ENCODE peak calls at places on chromosome 18, in seven cellular contexts. One of them, this sample, is unnamed.

GRCh38 chr18:697771-698170 is 14.7 kb downstream of the ENOSF1 start:
- DNase-seq in GM04504: no peak
- DNase-seq in EL: no peak
- DNase-seq in EH: no peak
- DNase-seq in stimulated activated CD8-positive, alpha-beta memory T cell treated with anti-CD3 and anti-CD28 coated beads, Interleukin-7, amount 100 ng/mL, for 4 hours: no peak
- DNase-seq in T-helper 1 cell: no peak
- DNase-seq in stimulated activated CD4-positive, alpha-beta T cell treated with anti-CD3 and anti-CD28 coated beads, Interleukin-4, amount 100 ng/mL, for 4 hours: no peak
- DNase-seq in this sample: no peak

GRCh38 chr18:45467307-45467706 is 148.0 kb upstream of the SLC14A2 start:
- DNase-seq in GM04504: no peak
- DNase-seq in EL: no peak
- DNase-seq in EH: no peak
- DNase-seq in stimulated activated CD8-positive, alpha-beta memory T cell treated with anti-CD3 and anti-CD28 coated beads, Interleukin-7, amount 100 ng/mL, for 4 hours: no peak
- DNase-seq in T-helper 1 cell: no peak
- DNase-seq in stimulated activated CD4-positive, alpha-beta T cell treated with anti-CD3 and anti-CD28 coated beads, Interleukin-4, amount 100 ng/mL, for 4 hours: no peak
- DNase-seq in this sample: no peak

GRCh38 chr18:5417342-5417741 is 121.8 kb upstream of the ZBTB14 start:
- DNase-seq in GM04504: no peak
- DNase-seq in EL: no peak
- DNase-seq in EH: no peak
- DNase-seq in stimulated activated CD8-positive, alpha-beta memory T cell treated with anti-CD3 and anti-CD28 coated beads, Interleukin-7, amount 100 ng/mL, for 4 hours: no peak
- DNase-seq in T-helper 1 cell: no peak
- DNase-seq in stimulated activated CD4-positive, alpha-beta T cell treated with anti-CD3 and anti-CD28 coated beads, Interleukin-4, amount 100 ng/mL, for 4 hours: no peak
- DNase-seq in this sample: no peak

GRCh38 chr18:28045176-28045810 is 131.6 kb downstream of the CDH2 start:
- DNase-seq in GM04504: no peak
- DNase-seq in EL: peak; percentile 43
- DNase-seq in EH: peak; percentile 70
- DNase-seq in stimulated activated CD8-positive, alpha-beta memory T cell treated with anti-CD3 and anti-CD28 coated beads, Interleukin-7, amount 100 ng/mL, for 4 hours: no peak
- DNase-seq in T-helper 1 cell: no peak
- DNase-seq in stimulated activated CD4-positive, alpha-beta T cell treated with anti-CD3 and anti-CD28 coated beads, Interleukin-4, amount 100 ng/mL, for 4 hours: no peak
- DNase-seq in this sample: no peak

GRCh38 chr18:23920054-23920453 is 94.5 kb upstream of the TTC39C start:
- DNase-seq in GM04504: no peak
- DNase-seq in EL: no peak
- DNase-seq in EH: peak; percentile 16
- DNase-seq in stimulated activated CD8-positive, alpha-beta memory T cell treated with anti-CD3 and anti-CD28 coated beads, Interleukin-7, amount 100 ng/mL, for 4 hours: no peak
- DNase-seq in T-helper 1 cell: no peak
- DNase-seq in stimulated activated CD4-positive, alpha-beta T cell treated with anti-CD3 and anti-CD28 coated beads, Interleukin-4, amount 100 ng/mL, for 4 hours: no peak
- DNase-seq in this sample: no peak

GRCh38 chr18:55380574-55380973 is 207.4 kb downstream of the TCF4 start:
- DNase-seq in GM04504: no peak
- DNase-seq in EL: peak; percentile 53
- DNase-seq in EH: peak; percentile 64
- DNase-seq in stimulated activated CD8-positive, alpha-beta memory T cell treated with anti-CD3 and anti-CD28 coated beads, Interleukin-7, amount 100 ng/mL, for 4 hours: no peak
- DNase-seq in T-helper 1 cell: no peak
- DNase-seq in stimulated activated CD4-positive, alpha-beta T cell treated with anti-CD3 and anti-CD28 coated beads, Interleukin-4, amount 100 ng/mL, for 4 hours: no peak
- DNase-seq in this sample: no peak

GRCh38 chr18:48222118-48222517 is 187.1 kb downstream of the ZBTB7C start:
- DNase-seq in GM04504: no peak
- DNase-seq in EL: no peak
- DNase-seq in EH: peak; percentile 11
- DNase-seq in stimulated activated CD8-positive, alpha-beta memory T cell treated with anti-CD3 and anti-CD28 coated beads, Interleukin-7, amount 100 ng/mL, for 4 hours: no peak
- DNase-seq in T-helper 1 cell: peak; percentile 70
- DNase-seq in stimulated activated CD4-positive, alpha-beta T cell treated with anti-CD3 and anti-CD28 coated beads, Interleukin-4, amount 100 ng/mL, for 4 hours: no peak
- DNase-seq in this sample: no peak

GRCh38 chr18:74360852-74361640 is 45.4 kb downstream of the C18orf63 start:
- DNase-seq in GM04504: no peak
- DNase-seq in EL: no peak
- DNase-seq in EH: no peak
- DNase-seq in stimulated activated CD8-positive, alpha-beta memory T cell treated with anti-CD3 and anti-CD28 coated beads, Interleukin-7, amount 100 ng/mL, for 4 hours: no peak
- DNase-seq in T-helper 1 cell: no peak
- DNase-seq in stimulated activated CD4-positive, alpha-beta T cell treated with anti-CD3 and anti-CD28 coated beads, Interleukin-4, amount 100 ng/mL, for 4 hours: no peak
- DNase-seq in this sample: no peak

GRCh38 chr18:35322486-35323258 is 21.5 kb downstream of the ZNF24 start:
- DNase-seq in GM04504: no peak
- DNase-seq in EL: no peak
- DNase-seq in EH: peak; percentile 30
- DNase-seq in stimulated activated CD8-positive, alpha-beta memory T cell treated with anti-CD3 and anti-CD28 coated beads, Interleukin-7, amount 100 ng/mL, for 4 hours: no peak
- DNase-seq in T-helper 1 cell: no peak
- DNase-seq in stimulated activated CD4-positive, alpha-beta T cell treated with anti-CD3 and anti-CD28 coated beads, Interleukin-4, amount 100 ng/mL, for 4 hours: no peak
- DNase-seq in this sample: no peak

GRCh38 chr18:58898427-58898826 is 33.8 kb downstream of the ZNF532 start:
- DNase-seq in GM04504: no peak
- DNase-seq in EL: no peak
- DNase-seq in EH: no peak
- DNase-seq in stimulated activated CD8-positive, alpha-beta memory T cell treated with anti-CD3 and anti-CD28 coated beads, Interleukin-7, amount 100 ng/mL, for 4 hours: no peak
- DNase-seq in T-helper 1 cell: no peak
- DNase-seq in stimulated activated CD4-positive, alpha-beta T cell treated with anti-CD3 and anti-CD28 coated beads, Interleukin-4, amount 100 ng/mL, for 4 hours: no peak
- DNase-seq in this sample: no peak

GRCh38 chr18:51383711-51384110 is 186.2 kb upstream of the MEX3C start:
- DNase-seq in GM04504: no peak
- DNase-seq in EL: no peak
- DNase-seq in EH: no peak
- DNase-seq in stimulated activated CD8-positive, alpha-beta memory T cell treated with anti-CD3 and anti-CD28 coated beads, Interleukin-7, amount 100 ng/mL, for 4 hours: no peak
- DNase-seq in T-helper 1 cell: no peak
- DNase-seq in stimulated activated CD4-positive, alpha-beta T cell treated with anti-CD3 and anti-CD28 coated beads, Interleukin-4, amount 100 ng/mL, for 4 hours: no peak
- DNase-seq in this sample: no peak

GRCh38 chr18:23727707-23728493 is 38.6 kb downstream of the LAMA3 start:
- DNase-seq in GM04504: no peak
- DNase-seq in EL: no peak
- DNase-seq in EH: no peak
- DNase-seq in stimulated activated CD8-positive, alpha-beta memory T cell treated with anti-CD3 and anti-CD28 coated beads, Interleukin-7, amount 100 ng/mL, for 4 hours: no peak
- DNase-seq in T-helper 1 cell: no peak
- DNase-seq in stimulated activated CD4-positive, alpha-beta T cell treated with anti-CD3 and anti-CD28 coated beads, Interleukin-4, amount 100 ng/mL, for 4 hours: no peak
- DNase-seq in this sample: no peak

GRCh38 chr18:25181581-25181980 is 170.4 kb downstream of the ZNF521 start:
- DNase-seq in GM04504: no peak
- DNase-seq in EL: no peak
- DNase-seq in EH: no peak
- DNase-seq in stimulated activated CD8-positive, alpha-beta memory T cell treated with anti-CD3 and anti-CD28 coated beads, Interleukin-7, amount 100 ng/mL, for 4 hours: no peak
- DNase-seq in T-helper 1 cell: no peak
- DNase-seq in stimulated activated CD4-positive, alpha-beta T cell treated with anti-CD3 and anti-CD28 coated beads, Interleukin-4, amount 100 ng/mL, for 4 hours: no peak
- DNase-seq in this sample: no peak

GRCh38 chr18:63452273-63452672 is 24.5 kb upstream of the SERPINB5 start:
- DNase-seq in GM04504: no peak
- DNase-seq in EL: no peak
- DNase-seq in EH: peak; percentile 46
- DNase-seq in stimulated activated CD8-positive, alpha-beta memory T cell treated with anti-CD3 and anti-CD28 coated beads, Interleukin-7, amount 100 ng/mL, for 4 hours: no peak
- DNase-seq in T-helper 1 cell: no peak
- DNase-seq in stimulated activated CD4-positive, alpha-beta T cell treated with anti-CD3 and anti-CD28 coated beads, Interleukin-4, amount 100 ng/mL, for 4 hours: no peak
- DNase-seq in this sample: no peak

GRCh38 chr18:80229766-80230745 is 17.3 kb downstream of the PARD6G start:
- DNase-seq in GM04504: no peak
- DNase-seq in EL: no peak
- DNase-seq in EH: no peak
- DNase-seq in stimulated activated CD8-positive, alpha-beta memory T cell treated with anti-CD3 and anti-CD28 coated beads, Interleukin-7, amount 100 ng/mL, for 4 hours: no peak
- DNase-seq in T-helper 1 cell: no peak
- DNase-seq in stimulated activated CD4-positive, alpha-beta T cell treated with anti-CD3 and anti-CD28 coated beads, Interleukin-4, amount 100 ng/mL, for 4 hours: no peak
- DNase-seq in this sample: no peak

GRCh38 chr18:52536039-52536438 is 196.0 kb downstream of the DCC start:
- DNase-seq in GM04504: no peak
- DNase-seq in EL: no peak
- DNase-seq in EH: no peak
- DNase-seq in stimulated activated CD8-positive, alpha-beta memory T cell treated with anti-CD3 and anti-CD28 coated beads, Interleukin-7, amount 100 ng/mL, for 4 hours: no peak
- DNase-seq in T-helper 1 cell: no peak
- DNase-seq in stimulated activated CD4-positive, alpha-beta T cell treated with anti-CD3 and anti-CD28 coated beads, Interleukin-4, amount 100 ng/mL, for 4 hours: no peak
- DNase-seq in this sample: no peak

GRCh38 chr18:60684843-60685513 is 312.4 kb upstream of the MC4R start:
- DNase-seq in GM04504: no peak
- DNase-seq in EL: peak; percentile 10
- DNase-seq in EH: peak; percentile 9
- DNase-seq in stimulated activated CD8-positive, alpha-beta memory T cell treated with anti-CD3 and anti-CD28 coated beads, Interleukin-7, amount 100 ng/mL, for 4 hours: no peak
- DNase-seq in T-helper 1 cell: no peak
- DNase-seq in stimulated activated CD4-positive, alpha-beta T cell treated with anti-CD3 and anti-CD28 coated beads, Interleukin-4, amount 100 ng/mL, for 4 hours: no peak
- DNase-seq in this sample: no peak

GRCh38 chr18:56305583-56305982 is 332.8 kb downstream of the TXNL1 start:
- DNase-seq in GM04504: no peak
- DNase-seq in EL: no peak
- DNase-seq in EH: peak; percentile 47
- DNase-seq in stimulated activated CD8-positive, alpha-beta memory T cell treated with anti-CD3 and anti-CD28 coated beads, Interleukin-7, amount 100 ng/mL, for 4 hours: no peak
- DNase-seq in T-helper 1 cell: no peak
- DNase-seq in stimulated activated CD4-positive, alpha-beta T cell treated with anti-CD3 and anti-CD28 coated beads, Interleukin-4, amount 100 ng/mL, for 4 hours: no peak
- DNase-seq in this sample: no peak

GRCh38 chr18:55579471-55579870 is 8.5 kb downstream of the TCF4 start:
- DNase-seq in GM04504: no peak
- DNase-seq in EL: no peak
- DNase-seq in EH: peak; percentile 35
- DNase-seq in stimulated activated CD8-positive, alpha-beta memory T cell treated with anti-CD3 and anti-CD28 coated beads, Interleukin-7, amount 100 ng/mL, for 4 hours: no peak
- DNase-seq in T-helper 1 cell: no peak
- DNase-seq in stimulated activated CD4-positive, alpha-beta T cell treated with anti-CD3 and anti-CD28 coated beads, Interleukin-4, amount 100 ng/mL, for 4 hours: no peak
- DNase-seq in this sample: no peak

GRCh38 chr18:49630246-49630699 is 68.4 kb downstream of the LIPG start:
- DNase-seq in GM04504: no peak
- DNase-seq in EL: no peak
- DNase-seq in EH: no peak
- DNase-seq in stimulated activated CD8-positive, alpha-beta memory T cell treated with anti-CD3 and anti-CD28 coated beads, Interleukin-7, amount 100 ng/mL, for 4 hours: no peak
- DNase-seq in T-helper 1 cell: no peak
- DNase-seq in stimulated activated CD4-positive, alpha-beta T cell treated with anti-CD3 and anti-CD28 coated beads, Interleukin-4, amount 100 ng/mL, for 4 hours: no peak
- DNase-seq in this sample: no peak

GRCh38 chr18:58481321-58482180 is 147.3 kb downstream of the ALPK2 start:
- DNase-seq in GM04504: no peak
- DNase-seq in EL: no peak
- DNase-seq in EH: no peak
- DNase-seq in stimulated activated CD8-positive, alpha-beta memory T cell treated with anti-CD3 and anti-CD28 coated beads, Interleukin-7, amount 100 ng/mL, for 4 hours: no peak
- DNase-seq in T-helper 1 cell: no peak
- DNase-seq in stimulated activated CD4-positive, alpha-beta T cell treated with anti-CD3 and anti-CD28 coated beads, Interleukin-4, amount 100 ng/mL, for 4 hours: no peak
- DNase-seq in this sample: no peak

GRCh38 chr18:37674570-37674969 is 109.0 kb upstream of the CELF4 start:
- DNase-seq in GM04504: no peak
- DNase-seq in EL: no peak
- DNase-seq in EH: no peak
- DNase-seq in stimulated activated CD8-positive, alpha-beta memory T cell treated with anti-CD3 and anti-CD28 coated beads, Interleukin-7, amount 100 ng/mL, for 4 hours: no peak
- DNase-seq in T-helper 1 cell: no peak
- DNase-seq in stimulated activated CD4-positive, alpha-beta T cell treated with anti-CD3 and anti-CD28 coated beads, Interleukin-4, amount 100 ng/mL, for 4 hours: no peak
- DNase-seq in this sample: no peak

GRCh38 chr18:78924301-78925192 is 55.1 kb upstream of the SALL3 start:
- DNase-seq in GM04504: no peak
- DNase-seq in EL: no peak
- DNase-seq in EH: no peak
- DNase-seq in stimulated activated CD8-positive, alpha-beta memory T cell treated with anti-CD3 and anti-CD28 coated beads, Interleukin-7, amount 100 ng/mL, for 4 hours: no peak
- DNase-seq in T-helper 1 cell: no peak
- DNase-seq in stimulated activated CD4-positive, alpha-beta T cell treated with anti-CD3 and anti-CD28 coated beads, Interleukin-4, amount 100 ng/mL, for 4 hours: no peak
- DNase-seq in this sample: no peak

GRCh38 chr18:49621851-49622351 is 60.0 kb downstream of the LIPG start:
- DNase-seq in GM04504: no peak
- DNase-seq in EL: no peak
- DNase-seq in EH: no peak
- DNase-seq in stimulated activated CD8-positive, alpha-beta memory T cell treated with anti-CD3 and anti-CD28 coated beads, Interleukin-7, amount 100 ng/mL, for 4 hours: no peak
- DNase-seq in T-helper 1 cell: no peak
- DNase-seq in stimulated activated CD4-positive, alpha-beta T cell treated with anti-CD3 and anti-CD28 coated beads, Interleukin-4, amount 100 ng/mL, for 4 hours: no peak
- DNase-seq in this sample: no peak

GRCh38 chr18:66993492-66993891 is 389.6 kb upstream of the CDH19 start:
- DNase-seq in GM04504: no peak
- DNase-seq in EL: no peak
- DNase-seq in EH: no peak
- DNase-seq in stimulated activated CD8-positive, alpha-beta memory T cell treated with anti-CD3 and anti-CD28 coated beads, Interleukin-7, amount 100 ng/mL, for 4 hours: no peak
- DNase-seq in T-helper 1 cell: no peak
- DNase-seq in stimulated activated CD4-positive, alpha-beta T cell treated with anti-CD3 and anti-CD28 coated beads, Interleukin-4, amount 100 ng/mL, for 4 hours: no peak
- DNase-seq in this sample: no peak

GRCh38 chr18:10926565-10927194 is 222.7 kb downstream of the PIEZO2 start:
- DNase-seq in GM04504: no peak
- DNase-seq in EL: peak; percentile 82
- DNase-seq in EH: peak; percentile 59
- DNase-seq in stimulated activated CD8-positive, alpha-beta memory T cell treated with anti-CD3 and anti-CD28 coated beads, Interleukin-7, amount 100 ng/mL, for 4 hours: no peak
- DNase-seq in T-helper 1 cell: no peak
- DNase-seq in stimulated activated CD4-positive, alpha-beta T cell treated with anti-CD3 and anti-CD28 coated beads, Interleukin-4, amount 100 ng/mL, for 4 hours: no peak
- DNase-seq in this sample: peak; percentile 43

GRCh38 chr18:51066273-51066672 is 36.3 kb downstream of the SMAD4 start:
- DNase-seq in GM04504: no peak
- DNase-seq in EL: peak; percentile 77
- DNase-seq in EH: peak; percentile 68
- DNase-seq in stimulated activated CD8-positive, alpha-beta memory T cell treated with anti-CD3 and anti-CD28 coated beads, Interleukin-7, amount 100 ng/mL, for 4 hours: no peak
- DNase-seq in T-helper 1 cell: no peak
- DNase-seq in stimulated activated CD4-positive, alpha-beta T cell treated with anti-CD3 and anti-CD28 coated beads, Interleukin-4, amount 100 ng/mL, for 4 hours: no peak
- DNase-seq in this sample: no peak

GRCh38 chr18:47754311-47755101 is 176.0 kb downstream of the SMAD2 start:
- DNase-seq in GM04504: no peak
- DNase-seq in EL: peak; percentile 25
- DNase-seq in EH: peak; percentile 15
- DNase-seq in stimulated activated CD8-positive, alpha-beta memory T cell treated with anti-CD3 and anti-CD28 coated beads, Interleukin-7, amount 100 ng/mL, for 4 hours: no peak
- DNase-seq in T-helper 1 cell: peak; percentile 23
- DNase-seq in stimulated activated CD4-positive, alpha-beta T cell treated with anti-CD3 and anti-CD28 coated beads, Interleukin-4, amount 100 ng/mL, for 4 hours: peak; percentile 45
- DNase-seq in this sample: no peak

GRCh38 chr18:35732652-35733051 is 151.1 kb downstream of the GALNT1 start:
- DNase-seq in GM04504: peak; percentile 41
- DNase-seq in EL: no peak
- DNase-seq in EH: peak; percentile 47
- DNase-seq in stimulated activated CD8-positive, alpha-beta memory T cell treated with anti-CD3 and anti-CD28 coated beads, Interleukin-7, amount 100 ng/mL, for 4 hours: no peak
- DNase-seq in T-helper 1 cell: no peak
- DNase-seq in stimulated activated CD4-positive, alpha-beta T cell treated with anti-CD3 and anti-CD28 coated beads, Interleukin-4, amount 100 ng/mL, for 4 hours: no peak
- DNase-seq in this sample: peak; percentile 15

GRCh38 chr18:59837586-59837985 is 62.2 kb upstream of the PMAIP1 start:
- DNase-seq in GM04504: peak; percentile 32
- DNase-seq in EL: peak; percentile 77
- DNase-seq in EH: peak; percentile 75
- DNase-seq in stimulated activated CD8-positive, alpha-beta memory T cell treated with anti-CD3 and anti-CD28 coated beads, Interleukin-7, amount 100 ng/mL, for 4 hours: peak; percentile 49
- DNase-seq in T-helper 1 cell: peak; percentile 59
- DNase-seq in stimulated activated CD4-positive, alpha-beta T cell treated with anti-CD3 and anti-CD28 coated beads, Interleukin-4, amount 100 ng/mL, for 4 hours: peak; percentile 16
- DNase-seq in this sample: peak; percentile 31

GRCh38 chr18:46447323-46447722 is 209.7 kb downstream of the LOXHD1 start:
- DNase-seq in GM04504: no peak
- DNase-seq in EL: no peak
- DNase-seq in EH: no peak
- DNase-seq in stimulated activated CD8-positive, alpha-beta memory T cell treated with anti-CD3 and anti-CD28 coated beads, Interleukin-7, amount 100 ng/mL, for 4 hours: no peak
- DNase-seq in T-helper 1 cell: no peak
- DNase-seq in stimulated activated CD4-positive, alpha-beta T cell treated with anti-CD3 and anti-CD28 coated beads, Interleukin-4, amount 100 ng/mL, for 4 hours: no peak
- DNase-seq in this sample: no peak

GRCh38 chr18:74399225-74399887 is 57.8 kb downstream of the DIPK1C start:
- DNase-seq in GM04504: no peak
- DNase-seq in EL: no peak
- DNase-seq in EH: no peak
- DNase-seq in stimulated activated CD8-positive, alpha-beta memory T cell treated with anti-CD3 and anti-CD28 coated beads, Interleukin-7, amount 100 ng/mL, for 4 hours: no peak
- DNase-seq in T-helper 1 cell: no peak
- DNase-seq in stimulated activated CD4-positive, alpha-beta T cell treated with anti-CD3 and anti-CD28 coated beads, Interleukin-4, amount 100 ng/mL, for 4 hours: no peak
- DNase-seq in this sample: no peak

GRCh38 chr18:42196651-42197050 is 241.6 kb downstream of the PIK3C3 start:
- DNase-seq in GM04504: peak; percentile 10
- DNase-seq in EL: peak; percentile 27
- DNase-seq in EH: peak; percentile 58
- DNase-seq in stimulated activated CD8-positive, alpha-beta memory T cell treated with anti-CD3 and anti-CD28 coated beads, Interleukin-7, amount 100 ng/mL, for 4 hours: no peak
- DNase-seq in T-helper 1 cell: no peak
- DNase-seq in stimulated activated CD4-positive, alpha-beta T cell treated with anti-CD3 and anti-CD28 coated beads, Interleukin-4, amount 100 ng/mL, for 4 hours: no peak
- DNase-seq in this sample: no peak

GRCh38 chr18:23890589-23890988 is 124.0 kb upstream of the TTC39C start:
- DNase-seq in GM04504: peak; percentile 44
- DNase-seq in EL: peak; percentile 85
- DNase-seq in EH: peak; percentile 88
- DNase-seq in stimulated activated CD8-positive, alpha-beta memory T cell treated with anti-CD3 and anti-CD28 coated beads, Interleukin-7, amount 100 ng/mL, for 4 hours: no peak
- DNase-seq in T-helper 1 cell: no peak
- DNase-seq in stimulated activated CD4-positive, alpha-beta T cell treated with anti-CD3 and anti-CD28 coated beads, Interleukin-4, amount 100 ng/mL, for 4 hours: no peak
- DNase-seq in this sample: peak; percentile 44

GRCh38 chr18:27970321-27970720 is 206.6 kb downstream of the CDH2 start:
- DNase-seq in GM04504: no peak
- DNase-seq in EL: no peak
- DNase-seq in EH: no peak
- DNase-seq in stimulated activated CD8-positive, alpha-beta memory T cell treated with anti-CD3 and anti-CD28 coated beads, Interleukin-7, amount 100 ng/mL, for 4 hours: no peak
- DNase-seq in T-helper 1 cell: no peak
- DNase-seq in stimulated activated CD4-positive, alpha-beta T cell treated with anti-CD3 and anti-CD28 coated beads, Interleukin-4, amount 100 ng/mL, for 4 hours: no peak
- DNase-seq in this sample: no peak